ENCODE peak calls at places on chromosomes 6 and 20, in four cellular contexts. One of them, this sample, is unnamed.

GRCh38 chr6:137494281-137494966 is at the start of gene OLIG3:
- DNase-seq in IMR-90: no peak
- DNase-seq in lower lobe of right lung: no peak
- DNase-seq in bronchial epithelial cell: no peak
- DNase-seq in this sample: peak

GRCh38 chr6:27608916-27609883 is 136.3 kb upstream of the ZNF184 start:
- DNase-seq in lower lobe of right lung: no peak
- DNase-seq in bronchial epithelial cell: peak
- DNase-seq in IMR-90: peak
- DNase-seq in this sample: no peak

GRCh38 chr20:59783020-59784010 is 150.1 kb downstream of the SYCP2 start:
- DNase-seq in bronchial epithelial cell: peak
- DNase-seq in IMR-90: peak
- DNase-seq in lower lobe of right lung: no peak
- DNase-seq in this sample: peak

GRCh38 chr6:44650947-44651346 is 263.4 kb downstream of the CDC5L start:
- DNase-seq in bronchial epithelial cell: peak
- DNase-seq in IMR-90: peak
- DNase-seq in lower lobe of right lung: no peak
- DNase-seq in this sample: no peak

GRCh38 chr6:169215201-169215661 is 38.4 kb downstream of the THBS2 start:
- DNase-seq in bronchial epithelial cell: no peak
- DNase-seq in lower lobe of right lung: no peak
- DNase-seq in IMR-90: peak
- DNase-seq in this sample: no peak

GRCh38 chr20:34708621-34709043 is 4.5 kb downstream of the TP53INP2 start:
- DNase-seq in lower lobe of right lung: peak
- DNase-seq in bronchial epithelial cell: no peak
- DNase-seq in IMR-90: peak
- DNase-seq in this sample: peak

GRCh38 chr20:93641-94040 is 6.2 kb downstream of the DEFB125 start:
- DNase-seq in IMR-90: no peak
- DNase-seq in lower lobe of right lung: no peak
- DNase-seq in bronchial epithelial cell: no peak
- DNase-seq in this sample: no peak

GRCh38 chr6:140050232-140050995 is 676.0 kb upstream of the CITED2 start:
- DNase-seq in bronchial epithelial cell: no peak
- DNase-seq in lower lobe of right lung: no peak
- DNase-seq in IMR-90: peak
- DNase-seq in this sample: no peak

GRCh38 chr20:6769953-6770831 is 2.7 kb downstream of the BMP2 start:
- DNase-seq in IMR-90: no peak
- DNase-seq in bronchial epithelial cell: no peak
- DNase-seq in lower lobe of right lung: peak
- DNase-seq in this sample: peak

GRCh38 chr20:56605597-56605996 is 23.5 kb upstream of the TFAP2C start:
- DNase-seq in lower lobe of right lung: no peak
- DNase-seq in IMR-90: no peak
- DNase-seq in bronchial epithelial cell: no peak
- DNase-seq in this sample: no peak

GRCh38 chr6:72084992-72085569 is 198.7 kb downstream of the RIMS1 start:
- DNase-seq in IMR-90: peak
- DNase-seq in lower lobe of right lung: no peak
- DNase-seq in bronchial epithelial cell: peak
- DNase-seq in this sample: no peak

GRCh38 chr6:71072508-71072907 is 115.6 kb upstream of the B3GAT2 start:
- DNase-seq in bronchial epithelial cell: peak
- DNase-seq in lower lobe of right lung: no peak
- DNase-seq in IMR-90: peak
- DNase-seq in this sample: no peak

GRCh38 chr6:39979461-39980328 is 45.4 kb upstream of the MOCS1 start:
- DNase-seq in lower lobe of right lung: no peak
- DNase-seq in bronchial epithelial cell: no peak
- DNase-seq in IMR-90: no peak
- DNase-seq in this sample: no peak

GRCh38 chr20:12592756-12593155 is 416.0 kb upstream of the SPTLC3 start:
- DNase-seq in IMR-90: no peak
- DNase-seq in lower lobe of right lung: no peak
- DNase-seq in bronchial epithelial cell: no peak
- DNase-seq in this sample: no peak

GRCh38 chr20:61640846-61641245 is 388.8 kb downstream of the CDH4 start:
- DNase-seq in lower lobe of right lung: no peak
- DNase-seq in IMR-90: no peak
- DNase-seq in bronchial epithelial cell: no peak
- DNase-seq in this sample: no peak

GRCh38 chr20:358891-359555 is 12.1 kb downstream of the NRSN2 start:
- DNase-seq in bronchial epithelial cell: no peak
- DNase-seq in IMR-90: no peak
- DNase-seq in lower lobe of right lung: no peak
- DNase-seq in this sample: no peak

GRCh38 chr20:46267108-46267820 is 41.0 kb downstream of the CDH22 start:
- DNase-seq in bronchial epithelial cell: no peak
- DNase-seq in IMR-90: no peak
- DNase-seq in lower lobe of right lung: no peak
- DNase-seq in this sample: no peak

GRCh38 chr6:31465718-31466117 is 32.2 kb upstream of the MICB start:
- DNase-seq in IMR-90: no peak
- DNase-seq in bronchial epithelial cell: no peak
- DNase-seq in lower lobe of right lung: no peak
- DNase-seq in this sample: no peak

GRCh38 chr20:59611286-59611685 is 6.9 kb downstream of the PHACTR3 start:
- DNase-seq in IMR-90: no peak
- DNase-seq in lower lobe of right lung: no peak
- DNase-seq in bronchial epithelial cell: no peak
- DNase-seq in this sample: no peak

GRCh38 chr6:56489559-56489958 is 153.1 kb downstream of the DST start:
- DNase-seq in IMR-90: no peak
- DNase-seq in bronchial epithelial cell: no peak
- DNase-seq in lower lobe of right lung: no peak
- DNase-seq in this sample: no peak

GRCh38 chr20:17936791-17937687 is 31.6 kb downstream of the SNX5 start:
- DNase-seq in IMR-90: peak
- DNase-seq in lower lobe of right lung: peak
- DNase-seq in bronchial epithelial cell: no peak
- DNase-seq in this sample: no peak

GRCh38 chr20:38089500-38089899 is 56.0 kb downstream of the RPRD1B start:
- DNase-seq in lower lobe of right lung: no peak
- DNase-seq in IMR-90: no peak
- DNase-seq in bronchial epithelial cell: no peak
- DNase-seq in this sample: no peak

GRCh38 chr6:144104898-144105487 is 9.6 kb upstream of the SF3B5 start:
- DNase-seq in IMR-90: peak
- DNase-seq in bronchial epithelial cell: peak
- DNase-seq in lower lobe of right lung: no peak
- DNase-seq in this sample: peak

GRCh38 chr6:138520463-138520862 is 21.2 kb upstream of the NHSL1 start:
- DNase-seq in lower lobe of right lung: no peak
- DNase-seq in bronchial epithelial cell: peak
- DNase-seq in IMR-90: no peak
- DNase-seq in this sample: no peak

GRCh38 chr6:45539124-45539523 is 161.4 kb upstream of the SUPT3H start:
- DNase-seq in IMR-90: no peak
- DNase-seq in bronchial epithelial cell: no peak
- DNase-seq in lower lobe of right lung: no peak
- DNase-seq in this sample: no peak

DNA sequence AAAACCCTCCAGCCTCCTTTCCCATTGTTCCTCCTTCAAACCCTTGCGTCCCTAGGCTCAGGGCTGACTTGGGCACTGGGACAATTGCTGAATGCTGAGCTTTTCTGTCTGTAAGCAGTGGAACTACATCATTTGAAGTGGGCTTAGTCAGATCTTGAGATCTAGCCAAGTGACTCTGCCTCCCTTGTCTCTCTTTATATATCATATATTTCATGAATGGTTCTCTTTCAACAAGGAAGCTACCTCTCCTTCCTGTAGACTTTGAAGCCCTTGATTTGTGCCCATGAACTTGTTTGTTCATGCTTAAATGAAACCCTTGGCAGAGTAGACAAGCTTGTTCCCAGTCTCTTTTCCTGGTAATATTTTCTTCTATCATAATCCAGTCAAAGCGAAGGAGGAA is 60.0 kb upstream of the KIF13A start:
- DNase-seq in lower lobe of right lung: no peak
- DNase-seq in IMR-90: peak
- DNase-seq in bronchial epithelial cell: peak
- DNase-seq in this sample: no peak
- TF ChIP-seq CTCF in lower lobe of right lung: no peak
- TF ChIP-seq CTCF in IMR-90: no peak
- TF ChIP-seq CTCF in bronchial epithelial cell: no peak
- TF ChIP-seq CTCF in this sample: no peak

GRCh38 chr6:160348552-160349441 is 619 bp downstream of the SLC22A3 start:
- DNase-seq in IMR-90: no peak
- DNase-seq in lower lobe of right lung: peak
- DNase-seq in bronchial epithelial cell: peak
- DNase-seq in this sample: peak
- TF ChIP-seq CTCF in IMR-90: no peak
- TF ChIP-seq CTCF in lower lobe of right lung: no peak
- TF ChIP-seq CTCF in bronchial epithelial cell: peak
- TF ChIP-seq CTCF in this sample: no peak

DNA sequence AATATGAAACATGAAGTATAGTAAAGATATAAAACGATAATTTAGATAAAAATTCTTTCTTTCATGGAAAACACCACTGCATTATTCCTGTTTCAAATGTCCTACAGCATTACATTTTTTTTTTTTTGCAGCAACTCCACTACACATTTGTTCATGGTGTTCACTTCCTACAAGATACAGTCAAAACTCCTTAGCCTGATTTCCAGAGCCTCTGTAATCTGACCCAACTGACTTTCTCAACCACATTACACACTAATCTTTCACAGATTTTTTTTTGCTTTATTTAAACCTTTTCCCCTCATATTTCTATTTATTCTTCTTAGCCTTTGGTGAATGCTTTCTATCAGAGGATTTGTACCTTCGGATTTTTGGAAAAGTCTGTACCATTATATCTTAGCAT is 176.5 kb upstream of the PDE7B start:
- DNase-seq in lower lobe of right lung: no peak
- DNase-seq in bronchial epithelial cell: no peak
- DNase-seq in IMR-90: peak
- DNase-seq in this sample: no peak
- TF ChIP-seq CTCF in lower lobe of right lung: no peak
- TF ChIP-seq CTCF in bronchial epithelial cell: no peak
- TF ChIP-seq CTCF in IMR-90: no peak
- TF ChIP-seq CTCF in this sample: no peak

GRCh38 chr6:79713701-79714322 is 82.7 kb downstream of the SH3BGRL2 start:
- DNase-seq in bronchial epithelial cell: peak
- DNase-seq in IMR-90: peak
- DNase-seq in lower lobe of right lung: no peak
- DNase-seq in this sample: peak
- TF ChIP-seq CTCF in bronchial epithelial cell: peak
- TF ChIP-seq CTCF in IMR-90: peak
- TF ChIP-seq CTCF in lower lobe of right lung: peak
- TF ChIP-seq CTCF in this sample: peak

GRCh38 chr6:13908955-13909381 is 15.8 kb upstream of the RNF182 start:
- DNase-seq in lower lobe of right lung: no peak
- DNase-seq in IMR-90: peak
- DNase-seq in bronchial epithelial cell: peak
- DNase-seq in this sample: peak
- TF ChIP-seq CTCF in lower lobe of right lung: peak
- TF ChIP-seq CTCF in IMR-90: peak
- TF ChIP-seq CTCF in bronchial epithelial cell: peak
- TF ChIP-seq CTCF in this sample: peak

GRCh38 chr6:95417856-95418255 is 159.5 kb upstream of the MANEA start:
- DNase-seq in IMR-90: no peak
- DNase-seq in bronchial epithelial cell: no peak
- DNase-seq in lower lobe of right lung: no peak
- DNase-seq in this sample: no peak

GRCh38 chr6:95408111-95408510 is 169.2 kb upstream of the MANEA start:
- DNase-seq in IMR-90: no peak
- DNase-seq in lower lobe of right lung: no peak
- DNase-seq in bronchial epithelial cell: no peak
- DNase-seq in this sample: no peak

GRCh38 chr6:95410168-95410567 is 167.2 kb upstream of the MANEA start:
- DNase-seq in bronchial epithelial cell: no peak
- DNase-seq in lower lobe of right lung: no peak
- DNase-seq in IMR-90: no peak
- DNase-seq in this sample: no peak

DNA sequence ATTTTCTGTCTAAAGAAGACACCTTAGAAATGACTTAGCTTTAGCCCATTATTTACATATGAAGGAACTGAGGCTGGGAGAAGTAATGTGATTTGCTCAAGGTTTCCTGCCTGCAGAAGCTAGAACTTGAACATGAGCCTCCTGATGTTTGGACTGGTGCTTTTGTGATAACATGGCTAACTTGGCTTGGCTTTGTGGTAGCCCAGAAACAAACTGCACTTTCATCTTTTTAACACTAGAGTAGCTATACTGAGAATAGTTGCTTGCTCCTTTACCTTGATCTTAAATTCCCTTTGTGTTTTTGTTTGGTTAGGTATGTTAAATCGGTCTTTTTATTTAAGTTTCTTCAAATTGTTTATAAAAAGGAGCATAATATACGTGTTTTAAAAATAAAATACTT is 163.5 kb upstream of the MANEA start:
- DNase-seq in lower lobe of right lung: no peak
- DNase-seq in bronchial epithelial cell: no peak
- DNase-seq in IMR-90: no peak
- DNase-seq in this sample: no peak
- TF ChIP-seq CTCF in lower lobe of right lung: no peak
- TF ChIP-seq CTCF in bronchial epithelial cell: no peak
- TF ChIP-seq CTCF in IMR-90: no peak
- TF ChIP-seq CTCF in this sample: no peak

GRCh38 chr6:62707156-62707555 is 421.1 kb upstream of the KHDRBS2 start:
- DNase-seq in bronchial epithelial cell: no peak
- DNase-seq in lower lobe of right lung: no peak
- DNase-seq in IMR-90: no peak
- DNase-seq in this sample: no peak
- TF ChIP-seq CTCF in bronchial epithelial cell: no peak
- TF ChIP-seq CTCF in lower lobe of right lung: no peak
- TF ChIP-seq CTCF in IMR-90: no peak
- TF ChIP-seq CTCF in this sample: no peak